ENCODE peak calls at places on chromosome 15, in nine cellular contexts. L is colonic mucosa, T is uterus, Q is heart right ventricle, I is neural progenitor cell, D is GM12878, V is ovary, E is SJSA1, U is adrenal gland. K is an unnamed sample.

GRCh38 chr15:80789296-80789695 is 10.1 kb downstream of the CEMIP start:
- DNase-seq in L (no peak), T (no peak), Q (no peak), I (no peak), D (no peak), V (no peak), E (no peak), U (no peak), K (no peak)

GRCh38 chr15:28094732-28095521 is 4.2 kb downstream of the OCA2 start:
- DNase-seq in L (peak), T (no peak), Q (no peak), I (peak), D (no peak), V (no peak), E (no peak), U (no peak), K (no peak)

GRCh38 chr15:26017665-26018064 is 154.5 kb upstream of the ATP10A start:
- DNase-seq in L (no peak), T (no peak), Q (no peak), I (no peak), D (no peak), V (no peak), E (no peak), U (no peak), K (no peak)

GRCh38 chr15:31402511-31403056 is 75.9 kb downstream of the KLF13 start:
- DNase-seq in L (no peak), T (peak), Q (peak), I (no peak), D (no peak), V (peak), E (no peak), U (no peak), K (no peak)

GRCh38 chr15:67836477-67836876 is 3.4 kb downstream of the RNU6-1 start:
- DNase-seq in L (peak), T (peak), Q (no peak), I (peak), D (no peak), V (peak), E (no peak), U (no peak), K (no peak)

GRCh38 chr15:80052597-80053304 is 6.7 kb upstream of the ZFAND6 start:
- DNase-seq in L (no peak), T (no peak), Q (no peak), I (no peak), D (no peak), V (no peak), E (no peak), U (no peak), K (no peak)

GRCh38 chr15:70362911-70363310 is 265.2 kb upstream of the TLE3 start:
- DNase-seq in L (no peak), T (no peak), Q (no peak), I (peak), D (no peak), V (peak), E (peak), U (no peak), K (no peak)

GRCh38 chr15:72199721-72200212 is 2.2 kb upstream of the GRAMD2A start:
- DNase-seq in L (peak), T (peak), Q (peak), I (peak), D (peak), V (peak), E (peak), U (peak), K (peak)

GRCh38 chr15:43253431-43254403 is 13.0 kb downstream of the TGM5 start:
- DNase-seq in L (no peak), T (no peak), Q (no peak), I (no peak), D (peak), V (no peak), E (no peak), U (no peak), K (no peak)

GRCh38 chr15:99103279-99103678 is 1.6 kb upstream of the SYNM start:
- DNase-seq in L (no peak), T (peak), Q (no peak), I (no peak), D (no peak), V (no peak), E (no peak), U (no peak), K (no peak)

GRCh38 chr15:98859149-98859548 is 148.4 kb downstream of the PGPEP1L start:
- DNase-seq in L (no peak), T (no peak), Q (no peak), I (no peak), D (no peak), V (no peak), E (no peak), U (no peak), K (no peak)

GRCh38 chr15:60426870-60427528 is 29.2 kb upstream of the ANXA2 start:
- DNase-seq in L (no peak), T (no peak), Q (no peak), I (no peak), D (no peak), V (no peak), E (no peak), U (no peak), K (no peak)

GRCh38 chr15:40358492-40359353 is 704 bp downstream of the DISP2 start:
- DNase-seq in L (peak), T (no peak), Q (no peak), I (no peak), D (no peak), V (no peak), E (no peak), U (peak), K (peak)

GRCh38 chr15:58307313-58307961 is 124.4 kb upstream of the LIPC start:
- DNase-seq in L (no peak), T (no peak), Q (no peak), I (peak), D (no peak), V (no peak), E (no peak), U (no peak), K (no peak)

GRCh38 chr15:78709263-78709882 is 68.4 kb upstream of the CHRNB4 start:
- DNase-seq in L (peak), T (peak), Q (peak), I (peak), D (no peak), V (peak), E (peak), U (peak), K (peak)

GRCh38 chr15:88894819-88895767 is at the start of gene HAPLN3:
- DNase-seq in L (peak), T (no peak), Q (no peak), I (peak), D (no peak), V (peak), E (no peak), U (no peak), K (no peak)

GRCh38 chr15:57861805-57862586 is 155.5 kb downstream of the POLR2M start:
- DNase-seq in L (no peak), T (peak), Q (no peak), I (no peak), D (no peak), V (no peak), E (no peak), U (no peak), K (no peak)

GRCh38 chr15:38879909-38880471 is 315.4 kb upstream of the RASGRP1 start:
- DNase-seq in L (peak), T (no peak), Q (no peak), I (no peak), D (no peak), V (peak), E (no peak), U (no peak), K (no peak)

GRCh38 chr15:32659340-32659831 is 17.9 kb downstream of the SCG5 start:
- DNase-seq in L (no peak), T (no peak), Q (no peak), I (no peak), D (no peak), V (no peak), E (peak), U (no peak), K (no peak)

GRCh38 chr15:90954712-90955671 is at the start of gene RCCD1:
- DNase-seq in L (peak), T (peak), Q (peak), I (peak), D (peak), V (peak), E (peak), U (peak), K (peak)

GRCh38 chr15:60115579-60116415 is 111.7 kb downstream of the FOXB1 start:
- DNase-seq in L (no peak), T (no peak), Q (no peak), I (no peak), D (no peak), V (no peak), E (no peak), U (no peak), K (no peak)

GRCh38 chr15:84810073-84810840 is 6.9 kb upstream of the ALPK3 start:
- DNase-seq in L (no peak), T (no peak), Q (no peak), I (peak), D (no peak), V (no peak), E (no peak), U (no peak), K (no peak)

GRCh38 chr15:94584833-94585244 is 353.5 kb downstream of the MCTP2 start:
- DNase-seq in L (no peak), T (peak), Q (peak), I (no peak), D (peak), V (peak), E (no peak), U (no peak), K (no peak)

GRCh38 chr15:94206463-94207167 is 24.7 kb upstream of the MCTP2 start:
- DNase-seq in L (no peak), T (no peak), Q (no peak), I (no peak), D (no peak), V (no peak), E (peak), U (no peak), K (no peak)

GRCh38 chr15:75597667-75598341 is 18.7 kb upstream of the PTPN9 start:
- DNase-seq in L (no peak), T (no peak), Q (no peak), I (peak), D (no peak), V (no peak), E (no peak), U (no peak), K (no peak)

GRCh38 chr15:87589134-87589533 is 667.4 kb downstream of the NTRK3 start:
- DNase-seq in L (no peak), T (no peak), Q (no peak), I (no peak), D (no peak), V (no peak), E (no peak), U (no peak), K (no peak)

GRCh38 chr15:39195988-39196486 is 384.8 kb upstream of the THBS1 start:
- DNase-seq in L (no peak), T (no peak), Q (no peak), I (no peak), D (no peak), V (no peak), E (peak), U (no peak), K (no peak)

GRCh38 chr15:26873846-26874245 is 7.0 kb downstream of the GABRA5 start:
- DNase-seq in L (no peak), T (no peak), Q (no peak), I (no peak), D (no peak), V (no peak), E (no peak), U (peak), K (no peak)

GRCh38 chr15:77144028-77144427 is 73.1 kb upstream of the TSPAN3 start:
- DNase-seq in L (no peak), T (no peak), Q (no peak), I (no peak), D (no peak), V (no peak), E (no peak), U (no peak), K (no peak)

GRCh38 chr15:80596521-80596976 is 98.6 kb upstream of the ABHD17C start:
- DNase-seq in L (peak), T (no peak), Q (no peak), I (no peak), D (no peak), V (no peak), E (no peak), U (no peak), K (no peak)

GRCh38 chr15:41585140-41586047 is 26.4 kb downstream of the TYRO3 start:
- DNase-seq in L (peak), T (peak), Q (peak), I (peak), D (no peak), V (peak), E (peak), U (peak), K (no peak)

GRCh38 chr15:29057856-29058255 is 172.1 kb downstream of the APBA2 start:
- DNase-seq in L (no peak), T (no peak), Q (no peak), I (no peak), D (no peak), V (no peak), E (no peak), U (no peak), K (no peak)

GRCh38 chr15:69855601-69856000 is 242.1 kb downstream of the TLE3 start:
- DNase-seq in L (no peak), T (no peak), Q (no peak), I (no peak), D (no peak), V (no peak), E (peak), U (no peak), K (no peak)

GRCh38 chr15:72521682-72522081 is 47.6 kb downstream of the ARIH1 start:
- DNase-seq in L (no peak), T (no peak), Q (no peak), I (no peak), D (no peak), V (peak), E (no peak), U (no peak), K (no peak)

GRCh38 chr15:74128785-74129350 is 1.5 kb upstream of the ISLR2 start:
- DNase-seq in L (no peak), T (no peak), Q (no peak), I (peak), D (no peak), V (no peak), E (no peak), U (no peak), K (no peak)

GRCh38 chr15:57553526-57553925 is 38.2 kb upstream of the MYZAP start:
- DNase-seq in L (no peak), T (no peak), Q (no peak), I (peak), D (no peak), V (no peak), E (no peak), U (no peak), K (no peak)

GRCh38 chr15:70258369-70259029 is 160.8 kb upstream of the TLE3 start:
- DNase-seq in L (peak), T (no peak), Q (no peak), I (no peak), D (no peak), V (no peak), E (no peak), U (no peak), K (peak)

GRCh38 chr15:31867536-31868442 is 162.5 kb upstream of the CHRNA7 start:
- DNase-seq in L (peak), T (peak), Q (peak), I (peak), D (peak), V (peak), E (no peak), U (peak), K (peak)

GRCh38 chr15:75167588-75168076 is 34.0 kb upstream of the C15orf39 start:
- DNase-seq in L (no peak), T (no peak), Q (no peak), I (no peak), D (no peak), V (no peak), E (peak), U (no peak), K (no peak)

GRCh38 chr15:81942157-81942556 is 103.7 kb downstream of the MEX3B start:
- DNase-seq in L (no peak), T (no peak), Q (no peak), I (no peak), D (no peak), V (no peak), E (no peak), U (no peak), K (no peak)
- H3K27ac ChIP-seq in L (no peak), T (no peak), Q (no peak), I (no peak), D (no peak), V (no peak), E (no peak), U (no peak), K (no peak)

DNA sequence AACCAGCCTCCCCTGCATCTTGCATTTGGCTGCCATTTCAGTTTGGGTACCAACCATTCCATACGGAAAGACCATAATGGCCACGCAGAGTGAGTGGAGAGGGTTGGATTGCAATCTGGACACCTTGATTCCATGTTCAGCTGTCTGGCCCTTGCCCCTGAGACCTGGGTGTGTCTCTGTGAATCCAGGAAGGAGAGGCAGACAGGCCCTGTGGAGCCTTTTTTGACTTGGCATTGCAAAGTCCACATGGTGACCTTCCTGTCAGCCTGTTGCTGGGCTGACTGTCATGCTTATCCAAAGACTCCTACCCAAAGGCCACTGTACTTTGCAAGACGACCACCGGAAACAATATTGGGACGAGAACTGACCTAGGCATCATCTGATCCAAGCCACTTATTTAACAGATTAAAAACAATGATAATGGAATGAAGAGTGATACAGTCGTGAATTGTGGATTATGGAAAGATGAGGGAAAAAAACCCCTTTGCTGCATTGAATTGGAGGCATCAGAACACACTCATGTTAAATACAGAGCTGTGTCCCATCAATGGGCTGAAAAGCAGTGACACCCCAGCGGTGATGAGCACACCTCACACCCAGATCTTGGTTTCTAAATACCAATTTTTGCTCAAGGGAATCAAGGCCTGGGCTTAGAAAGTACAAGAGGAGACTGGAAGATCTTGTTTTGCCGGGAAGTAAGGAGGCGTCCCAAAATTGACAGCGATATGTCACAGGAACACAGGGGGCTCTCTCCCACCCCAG is 86.0 kb downstream of the LRRK1 start:
- DNase-seq in L (no peak), T (no peak), Q (no peak), I (no peak), D (no peak), V (no peak), E (no peak), U (no peak), K (no peak)
- H3K27ac ChIP-seq in L (no peak), T (no peak), Q (no peak), I (no peak), D (no peak), V (no peak), E (no peak), U (no peak), K (no peak)

GRCh38 chr15:65369651-65370050 is 8.2 kb downstream of the IGDCC3 start:
- DNase-seq in L (no peak), T (no peak), Q (no peak), I (no peak), D (no peak), V (no peak), E (no peak), U (no peak), K (no peak)
- H3K27ac ChIP-seq in L (no peak), T (no peak), Q (no peak), I (no peak), D (no peak), V (no peak), E (no peak), U (no peak), K (no peak)

DNA sequence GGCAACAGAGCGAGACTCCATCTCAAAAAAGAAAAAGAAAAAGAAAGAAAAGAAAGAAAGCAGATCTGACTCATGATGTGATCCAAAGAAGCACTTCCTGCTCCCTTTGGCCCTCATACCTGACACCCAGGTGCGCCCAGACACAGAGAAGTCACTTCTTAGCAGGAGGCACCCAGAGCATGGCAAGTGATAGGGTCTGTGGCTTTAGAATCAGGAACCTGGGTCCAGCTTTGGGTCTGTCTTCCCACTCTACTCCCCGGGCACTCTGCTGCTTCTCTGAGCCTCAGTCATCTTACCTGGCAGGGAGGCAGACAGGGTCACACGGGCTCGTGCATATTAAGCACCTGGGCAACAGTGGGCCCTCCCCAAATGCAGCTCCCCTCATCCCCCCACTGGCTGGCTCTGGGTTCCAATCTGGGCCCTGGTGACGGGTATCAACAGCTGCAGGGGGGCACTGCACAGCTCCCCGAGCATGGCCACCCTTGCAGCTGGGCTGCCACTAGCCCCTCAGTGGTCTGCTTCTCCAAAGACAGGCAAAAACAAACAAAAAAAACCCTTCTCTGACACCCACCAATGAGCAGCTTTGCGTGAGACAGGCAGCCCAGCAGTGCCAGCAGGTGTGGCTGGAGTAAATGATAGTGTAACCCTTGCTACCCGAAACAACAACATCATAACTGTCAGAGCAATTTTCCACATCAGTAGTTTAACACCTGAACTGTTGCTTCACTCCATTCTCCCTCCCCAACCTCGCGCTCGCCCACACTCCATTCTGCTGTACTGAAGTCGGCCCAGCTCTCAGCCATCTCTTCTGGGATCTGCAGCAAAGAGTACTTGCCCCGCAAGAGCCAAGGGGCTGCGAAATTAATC is 99.8 kb downstream of the MEGF11 start:
- DNase-seq in L (no peak), T (no peak), Q (no peak), I (no peak), D (peak), V (no peak), E (no peak), U (no peak), K (no peak)
- H3K27ac ChIP-seq in L (no peak), T (no peak), Q (no peak), I (no peak), D (no peak), V (no peak), E (no peak), U (no peak), K (no peak)

GRCh38 chr15:63945005-63945788 is 101.1 kb downstream of the DAPK2 start:
- DNase-seq in L (peak), T (peak), Q (peak), I (peak), D (no peak), V (peak), E (peak), U (peak), K (peak)

GRCh38 chr15:63947228-63947627 is 99.1 kb downstream of the DAPK2 start:
- DNase-seq in L (peak), T (no peak), Q (no peak), I (no peak), D (no peak), V (no peak), E (no peak), U (no peak), K (no peak)

GRCh38 chr15:63944681-63944955 is 101.7 kb downstream of the DAPK2 start:
- DNase-seq in L (peak), T (no peak), Q (no peak), I (no peak), D (no peak), V (no peak), E (no peak), U (peak), K (no peak)

GRCh38 chr15:63946524-63947065 is 99.7 kb downstream of the DAPK2 start:
- DNase-seq in L (no peak), T (no peak), Q (no peak), I (no peak), D (no peak), V (no peak), E (no peak), U (no peak), K (no peak)

DNA sequence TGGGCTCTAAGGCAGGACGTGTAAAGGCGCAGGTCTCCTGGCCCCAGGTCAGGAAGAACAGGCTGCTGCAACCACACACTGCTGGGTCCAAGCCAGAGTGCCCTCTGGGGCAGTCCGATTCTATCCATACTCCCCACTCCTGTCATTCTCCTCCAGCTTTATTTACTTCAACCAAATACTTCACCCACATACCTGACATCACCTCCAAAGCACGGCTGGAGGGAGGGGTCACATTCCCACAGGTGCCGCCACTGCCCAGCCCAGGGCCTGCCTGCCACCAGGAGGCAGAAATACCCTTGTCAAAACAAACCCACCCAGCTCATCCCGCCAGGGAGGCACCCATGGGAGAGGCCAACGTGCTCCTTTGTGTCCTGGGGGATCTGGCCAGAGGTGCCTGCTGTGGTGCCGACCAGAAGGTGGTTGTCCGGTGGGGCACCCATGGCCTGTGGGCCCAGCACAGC is 100.4 kb downstream of the DAPK2 start:
- DNase-seq in L (peak), T (no peak), Q (no peak), I (no peak), D (no peak), V (no peak), E (no peak), U (peak), K (no peak)
- H3K27ac ChIP-seq in L (no peak), T (no peak), Q (peak), I (no peak), D (no peak), V (no peak), E (no peak), U (no peak), K (peak)

K was measured in substantia nigra.